ENCODE peak calls at places on chromosomes 5 and 9, in nine cellular contexts. T is tibial nerve; U is K562; W is uterus; Z is HCT116; G is MM.1S; J is fibroblast of lung; S is Panc1; H is CD8-positive, alpha-beta T cell. K is an unnamed sample. For H3K36me3, the result is how much of the 10 kb centered on the place peaks cover.

GRCh38 chr9:71928376-71928775 is 16.9 kb downstream of the C9orf85 start:
- DNase-seq in G (no peak), H (no peak), U (no peak), J (no peak), S (no peak), W (no peak), Z (no peak), T (no peak), K (no peak)

GRCh38 chr5:79938468-79938867 is 52.6 kb downstream of the MTX3 start:
- DNase-seq in W (no peak), H (peak), Z (no peak), T (no peak), U (no peak), J (no peak), S (no peak), G (peak), K (no peak)

GRCh38 chr9:36163840-36164175 is 5.4 kb upstream of the CCIN start:
- DNase-seq in Z (no peak), W (peak), U (no peak), J (peak), T (no peak), G (no peak), S (no peak), H (no peak), K (no peak)

GRCh38 chr5:69001605-69002004 is 92.2 kb upstream of the SLC30A5 start:
- DNase-seq in T (no peak), G (no peak), Z (no peak), S (no peak), H (no peak), W (no peak), U (no peak), J (no peak), K (peak)

GRCh38 chr5:58060971-58061370 is 398.9 kb downstream of the PLK2 start:
- DNase-seq in Z (no peak), G (no peak), U (no peak), J (peak), W (no peak), T (no peak), H (no peak), S (no peak), K (no peak)

GRCh38 chr9:94869415-94869838 is 142.9 kb downstream of the AOPEP start:
- DNase-seq in W (no peak), Z (no peak), U (no peak), S (no peak), T (no peak), G (no peak), J (peak), H (no peak), K (peak)

GRCh38 chr9:3468407-3469205 is 57.2 kb downstream of the RFX3 start:
- DNase-seq in U (no peak), Z (no peak), T (no peak), H (no peak), S (no peak), J (no peak), W (no peak), G (no peak), K (no peak)

GRCh38 chr5:55039843-55040242 is 15.8 kb downstream of the GZMK start:
- DNase-seq in J (no peak), H (no peak), U (no peak), S (no peak), Z (no peak), W (no peak), T (no peak), G (no peak), K (no peak)

GRCh38 chr5:14908195-14908594 is 36.6 kb upstream of the ANKH start:
- DNase-seq in S (no peak), J (peak), G (no peak), H (no peak), T (no peak), Z (no peak), U (no peak), W (no peak), K (no peak)

GRCh38 chr9:135343733-135344522 is 135.7 kb upstream of the PPP1R26 start:
- DNase-seq in S (peak), U (peak), T (peak), H (peak), J (peak), G (peak), Z (peak), W (peak), K (peak)

GRCh38 chr9:108278341-108278740 is 577.4 kb downstream of the ACTL7B start:
- DNase-seq in W (no peak), J (no peak), G (no peak), Z (no peak), S (no peak), U (no peak), H (no peak), T (no peak), K (no peak)

GRCh38 chr5:93053825-93054224 is 527.2 kb downstream of the NR2F1-AS1 start:
- DNase-seq in H (no peak), U (no peak), W (no peak), Z (no peak), S (no peak), J (peak), G (no peak), T (no peak), K (no peak)

GRCh38 chr9:72276429-72276828 is 88.6 kb downstream of the ZFAND5 start:
- DNase-seq in H (no peak), Z (no peak), W (no peak), T (no peak), S (no peak), J (no peak), G (no peak), U (no peak), K (no peak)

GRCh38 chr5:72018158-72018803 is 89.0 kb upstream of the MAP1B start:
- DNase-seq in G (peak), S (peak), W (no peak), Z (peak), T (peak), J (peak), H (peak), U (peak), K (peak)

GRCh38 chr9:33123632-33124031 is 43.5 kb downstream of the B4GALT1 start:
- DNase-seq in Z (no peak), J (no peak), T (no peak), G (no peak), U (no peak), W (no peak), H (no peak), S (no peak), K (no peak)
- H3K36me3 ChIP-seq in Z (under half), J (under half), T (under half), G (under half), U (under half), W (under half), H (under half), S (under half), K (under half)

GRCh38 chr5:25448646-25449045 is 803.9 kb upstream of the CDH10 start:
- DNase-seq in J (no peak), H (no peak), T (no peak), Z (no peak), W (no peak), S (no peak), U (no peak), G (no peak), K (no peak)
- H3K4me3 ChIP-seq in J (no peak), H (no peak), T (no peak), Z (no peak), W (no peak), S (no peak), U (no peak), G (no peak), K (no peak)

DNA sequence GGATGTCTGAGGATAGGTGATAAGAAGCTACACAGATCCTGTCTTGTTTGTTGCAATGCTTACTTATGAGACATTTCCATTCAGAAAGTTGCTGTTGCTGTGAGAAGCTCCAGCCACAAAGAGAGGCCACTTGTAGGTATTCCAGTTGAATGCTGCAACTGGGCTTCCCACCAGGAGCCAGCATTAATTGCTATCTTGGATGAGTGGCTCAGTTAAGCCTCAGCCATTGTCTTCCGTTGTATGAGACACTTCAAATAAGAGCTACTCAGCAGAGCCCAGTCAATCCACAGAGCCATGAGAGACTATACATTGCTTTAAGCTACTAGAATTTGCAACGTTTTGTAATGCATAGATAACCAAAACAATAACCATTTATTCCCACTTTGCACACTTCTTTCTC is 104.3 kb upstream of the ARRDC3 start:
- DNase-seq in H (no peak), G (no peak), Z (no peak), T (no peak), U (no peak), S (no peak), W (no peak), J (no peak), K (no peak)
- H3K36me3 ChIP-seq in H (under half), G (under half), Z (under half), T (under half), U (under half), S (under half), W (under half), J (under half), K (under half)

GRCh38 chr9:16866542-16866941 is 3.9 kb downstream of the BNC2 start:
- DNase-seq in T (no peak), H (no peak), J (peak), W (no peak), G (no peak), U (no peak), S (no peak), Z (no peak), K (no peak)

GRCh38 chr9:16868706-16869105 is 1.8 kb downstream of the BNC2 start:
- DNase-seq in Z (no peak), S (no peak), G (no peak), H (no peak), J (peak), W (no peak), T (no peak), U (no peak), K (no peak)

GRCh38 chr9:16869961-16870605 is 387 bp downstream of the BNC2 start:
- DNase-seq in G (no peak), H (no peak), T (no peak), W (peak), U (no peak), Z (no peak), S (no peak), J (peak), K (peak)

GRCh38 chr9:16869140-16869903 is 1.1 kb downstream of the BNC2 start:
- DNase-seq in J (peak), U (no peak), W (peak), Z (no peak), T (peak), G (no peak), H (no peak), S (no peak), K (no peak)

DNA sequence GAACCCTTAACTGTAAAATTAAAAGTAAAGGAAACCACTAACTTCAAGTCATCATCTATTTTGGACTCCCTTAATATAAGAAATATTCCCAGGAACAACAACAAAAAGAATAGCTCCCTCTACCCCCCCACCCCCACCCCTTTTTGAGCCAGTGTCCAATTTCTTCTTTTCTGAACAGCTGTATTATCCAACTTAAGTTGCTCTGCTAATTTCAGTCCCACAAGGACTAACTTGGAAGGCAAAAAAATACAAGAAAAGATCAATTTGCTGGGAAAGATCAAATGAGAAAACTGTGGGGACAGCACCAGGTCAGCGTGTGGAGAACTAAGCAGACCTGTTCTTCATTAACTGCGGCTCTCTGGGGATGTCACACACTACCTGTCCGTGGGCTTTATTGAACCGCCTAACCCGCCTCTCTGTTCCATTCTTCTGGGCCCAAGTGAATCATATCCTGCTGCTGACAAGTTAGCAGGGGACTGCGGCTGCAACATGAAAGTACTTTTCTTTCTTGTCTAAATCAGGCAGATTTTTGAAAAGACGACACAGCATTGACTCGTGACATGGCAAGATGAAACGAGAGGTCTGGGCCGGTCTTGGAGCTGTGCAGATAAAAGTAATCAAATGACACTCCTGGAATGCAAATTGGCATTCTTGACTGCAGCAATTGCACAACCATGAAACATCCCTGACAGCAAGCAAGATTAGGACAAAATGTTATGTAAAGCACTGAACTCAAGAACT is 2.7 kb downstream of the BNC2 start:
- DNase-seq in W (peak), Z (no peak), S (no peak), U (no peak), J (peak), H (no peak), T (peak), G (no peak), K (no peak)
- H3K4me3 ChIP-seq in W (peak), Z (no peak), S (no peak), U (no peak), J (peak), H (no peak), T (peak), G (no peak), K (no peak)

DNA sequence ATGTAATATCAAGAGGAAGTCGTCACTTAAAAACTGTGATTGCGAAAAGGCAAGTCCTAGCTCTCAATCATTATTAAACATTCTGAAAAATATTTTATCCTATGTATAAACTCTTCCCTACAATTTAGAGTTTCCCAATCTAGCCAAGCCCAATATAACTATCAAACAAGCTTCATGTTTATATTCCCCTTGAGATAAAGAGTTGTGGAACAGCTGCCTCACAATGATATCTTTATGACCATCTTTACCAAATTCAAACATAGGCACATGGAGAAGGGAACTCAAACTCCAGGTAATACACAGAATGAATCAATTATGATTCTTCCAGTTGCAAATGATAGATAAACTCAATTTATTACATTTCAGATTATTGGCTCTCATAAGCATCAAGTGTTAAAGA is 1468.7 kb downstream of the EFNA5 start:
- DNase-seq in G (no peak), S (no peak), H (no peak), T (no peak), U (no peak), J (no peak), W (no peak), Z (no peak), K (no peak)
- H3K36me3 ChIP-seq in G (under half), S (under half), H (under half), T (under half), U (under half), J (under half), W (under half), Z (under half), K (under half)

GRCh38 chr9:124007468-124008306 is 3.9 kb upstream of the LHX2 start:
- DNase-seq in U (no peak), G (no peak), J (no peak), Z (no peak), T (no peak), S (no peak), W (no peak), H (no peak), K (no peak)
- H3K4me3 ChIP-seq in U (no peak), G (no peak), J (no peak), Z (peak), T (no peak), S (peak), W (no peak), H (no peak), K (no peak)

GRCh38 chr5:83524345-83524744 is 52.8 kb downstream of the VCAN start:
- DNase-seq in S (no peak), W (no peak), G (no peak), U (no peak), H (no peak), J (no peak), Z (no peak), T (no peak), K (no peak)

GRCh38 chr5:83523926-83524325 is 52.4 kb downstream of the VCAN start:
- DNase-seq in U (no peak), J (no peak), H (no peak), Z (no peak), S (no peak), G (no peak), W (no peak), T (no peak), K (no peak)

GRCh38 chr5:83527191-83527590 is 55.6 kb downstream of the VCAN start:
- DNase-seq in U (no peak), Z (no peak), S (no peak), J (no peak), G (no peak), W (no peak), T (no peak), H (no peak), K (no peak)

GRCh38 chr5:83526289-83526688 is 54.7 kb downstream of the VCAN start:
- DNase-seq in H (no peak), W (no peak), Z (no peak), S (no peak), G (no peak), J (no peak), T (no peak), U (no peak), K (no peak)

DNA sequence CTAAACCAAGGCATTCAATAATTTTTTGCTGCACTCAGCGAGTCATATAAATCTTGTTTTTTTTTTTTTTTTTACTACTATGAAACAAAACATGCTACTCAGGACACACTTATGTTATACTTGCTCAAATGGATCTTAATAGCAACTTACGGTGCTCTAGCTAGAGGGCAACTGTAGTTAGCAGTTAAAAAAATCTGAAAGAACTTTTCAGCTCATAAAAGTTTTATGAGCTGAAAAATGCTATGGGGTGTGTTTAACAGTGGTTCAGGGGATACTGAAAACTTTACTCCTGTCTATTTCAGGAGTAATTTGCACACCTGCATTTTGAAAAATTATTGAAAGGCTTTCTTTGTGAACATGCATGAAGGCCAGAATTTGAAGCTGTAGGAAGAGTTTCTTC is 53.4 kb downstream of the VCAN start:
- DNase-seq in G (no peak), U (no peak), W (no peak), S (no peak), J (no peak), T (no peak), H (no peak), Z (no peak), K (no peak)
- H3K36me3 ChIP-seq in G (under half), U (under half), W (under half), S (under half), J (under half), T (under half), H (under half), Z (under half), K (under half)

GRCh38 chr5:149999359-149999758 is 1.1 kb downstream of the TIGD6 start:
- DNase-seq in U (peak), S (no peak), H (no peak), Z (no peak), T (no peak), W (no peak), J (no peak), G (no peak), K (no peak)
- H3K4me3 ChIP-seq in U (peak), S (peak), H (peak), Z (peak), T (peak), W (peak), J (peak), G (peak), K (peak)

DNA sequence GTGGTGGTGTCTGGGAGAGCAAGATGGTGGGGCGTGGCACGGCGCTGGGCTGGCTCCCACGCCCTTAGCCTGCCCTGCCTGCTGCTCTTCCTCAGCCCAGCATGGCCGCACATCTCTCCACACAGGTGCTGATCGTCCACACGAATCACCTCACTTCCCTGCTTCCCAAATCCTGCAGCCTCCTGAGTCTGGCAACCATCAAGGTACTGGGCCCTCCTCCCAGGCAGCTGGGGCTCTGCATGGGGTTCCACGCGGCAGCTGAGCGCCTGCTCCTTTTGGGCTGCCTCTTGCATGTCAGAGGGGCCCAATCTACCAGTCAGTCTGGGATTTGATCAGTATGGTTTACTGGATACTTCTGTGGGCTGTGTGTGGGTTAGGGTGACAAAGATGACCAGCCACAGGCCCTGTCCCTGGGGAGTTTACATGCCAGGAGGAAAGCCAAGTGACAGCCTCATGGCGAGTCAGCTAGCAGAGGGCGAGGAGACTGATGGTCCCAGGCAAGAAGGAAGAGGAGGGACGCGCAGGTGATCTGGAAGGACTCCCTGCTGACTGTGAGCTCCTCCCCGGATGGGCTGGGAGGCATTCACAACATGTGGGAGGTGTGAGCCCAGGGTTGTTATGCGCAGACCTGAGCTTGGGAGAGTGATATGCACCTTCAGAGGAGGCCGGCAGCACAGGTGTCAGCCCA is 6.0 kb downstream of the LRSAM1 start:
- DNase-seq in W (no peak), Z (no peak), H (no peak), G (no peak), J (no peak), S (no peak), T (no peak), U (no peak), K (no peak)
- H3K36me3 ChIP-seq in W (under half), Z (under half), H (under half), G (under half), J (under half), S (under half), T (under half), U (under half), K (under half)

GRCh38 chr5:156475182-156475830 is 148.3 kb downstream of the SGCD start:
- DNase-seq in U (no peak), Z (no peak), G (no peak), H (no peak), T (no peak), W (no peak), S (no peak), J (no peak), K (no peak)
- H3K4me3 ChIP-seq in U (no peak), Z (no peak), G (no peak), H (no peak), T (no peak), W (no peak), S (no peak), J (no peak), K (no peak)